ENCODE peak calls at places on chromosome 3, in five cellular contexts. One of them, this sample, is unnamed.

GRCh38 chr3:4849739-4850138 is 129.5 kb upstream of the BHLHE40 start:
- DNase-seq in GM23338: no peak
- DNase-seq in PC-3: no peak
- DNase-seq in Karpas-422: no peak
- DNase-seq in A549: no peak
- DNase-seq in this sample: no peak

GRCh38 chr3:133970916-133971315 is 58.8 kb downstream of the SLCO2A1 start:
- DNase-seq in GM23338: no peak
- DNase-seq in PC-3: no peak
- DNase-seq in Karpas-422: no peak
- DNase-seq in A549: no peak
- DNase-seq in this sample: no peak

GRCh38 chr3:66809579-66809958 is 188.5 kb upstream of the KBTBD8 start:
- DNase-seq in GM23338: peak; percentile 12
- DNase-seq in PC-3: no peak
- DNase-seq in Karpas-422: peak; percentile 66
- DNase-seq in A549: no peak
- DNase-seq in this sample: no peak

GRCh38 chr3:194434503-194434902 is 35.4 kb upstream of the GP5 start:
- DNase-seq in GM23338: no peak
- DNase-seq in PC-3: no peak
- DNase-seq in Karpas-422: no peak
- DNase-seq in A549: no peak
- DNase-seq in this sample: no peak

GRCh38 chr3:126033051-126033745 is 50.7 kb downstream of the SLC41A3 start:
- DNase-seq in GM23338: no peak
- DNase-seq in PC-3: no peak
- DNase-seq in Karpas-422: no peak
- DNase-seq in A549: no peak
- DNase-seq in this sample: no peak

GRCh38 chr3:16177962-16178627 is 3.6 kb downstream of the GALNT15 start:
- DNase-seq in GM23338: peak; percentile 90
- DNase-seq in PC-3: peak; percentile 84
- DNase-seq in Karpas-422: peak; percentile 88
- DNase-seq in A549: peak; percentile 83
- DNase-seq in this sample: peak; percentile 78

GRCh38 chr3:120420855-120421570 is 29.8 kb downstream of the FSTL1 start:
- DNase-seq in GM23338: no peak
- DNase-seq in PC-3: no peak
- DNase-seq in Karpas-422: no peak
- DNase-seq in A549: no peak
- DNase-seq in this sample: no peak

GRCh38 chr3:138509586-138509985 is 75.2 kb downstream of the ESYT3 start:
- DNase-seq in GM23338: no peak
- DNase-seq in PC-3: peak; percentile 10
- DNase-seq in Karpas-422: no peak
- DNase-seq in A549: no peak
- DNase-seq in this sample: no peak

GRCh38 chr3:112352720-112353119 is 19.8 kb downstream of the CD200 start:
- DNase-seq in GM23338: no peak
- DNase-seq in PC-3: no peak
- DNase-seq in Karpas-422: no peak
- DNase-seq in A549: no peak
- DNase-seq in this sample: no peak

GRCh38 chr3:159600291-159600690 is 388.3 kb upstream of the IL12A start:
- DNase-seq in GM23338: no peak
- DNase-seq in PC-3: no peak
- DNase-seq in Karpas-422: peak; percentile 56
- DNase-seq in A549: no peak
- DNase-seq in this sample: no peak

GRCh38 chr3:21942328-21942727 is 191.3 kb upstream of the ZNF385D start:
- DNase-seq in GM23338: no peak
- DNase-seq in PC-3: peak; percentile 96
- DNase-seq in Karpas-422: no peak
- DNase-seq in A549: no peak
- DNase-seq in this sample: no peak

GRCh38 chr3:58092516-58092915 is 84.3 kb downstream of the FLNB start:
- DNase-seq in GM23338: no peak
- DNase-seq in PC-3: no peak
- DNase-seq in Karpas-422: no peak
- DNase-seq in A549: no peak
- DNase-seq in this sample: no peak
- H3K27ac ChIP-seq in GM23338: no peak overlapping the region
- H3K27ac ChIP-seq in PC-3: no peak overlapping the region
- H3K27ac ChIP-seq in Karpas-422: no peak overlapping the region
- H3K27ac ChIP-seq in A549: no peak overlapping the region
- H3K27ac ChIP-seq in this sample: no peak overlapping the region

DNA sequence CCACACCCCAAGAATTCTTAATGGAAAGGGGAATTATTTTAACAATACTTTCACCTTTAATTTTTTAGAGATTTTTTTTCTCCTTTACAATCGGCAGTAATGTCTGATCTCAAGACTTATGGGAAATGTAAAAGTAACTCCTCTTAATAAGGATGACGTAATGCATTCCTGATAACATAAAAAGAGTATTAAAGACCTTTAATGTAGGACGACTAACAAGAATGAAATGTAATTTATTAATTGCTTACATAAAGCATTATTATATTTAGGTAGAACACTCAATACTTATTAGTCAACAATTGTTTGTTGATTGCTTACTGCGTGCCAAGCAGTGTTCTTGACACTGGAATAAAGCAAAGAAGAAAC is 416.8 kb upstream of the NAALADL2 start:
- DNase-seq in GM23338: no peak
- DNase-seq in PC-3: peak; percentile 12
- DNase-seq in Karpas-422: no peak
- DNase-seq in A549: no peak
- DNase-seq in this sample: no peak
- H3K4me3 ChIP-seq in GM23338: peak overlapping the region; percentile 73
- H3K4me3 ChIP-seq in PC-3: peak overlapping the region; percentile 77
- H3K4me3 ChIP-seq in Karpas-422: no peak overlapping the region
- H3K4me3 ChIP-seq in A549: no peak overlapping the region
- H3K4me3 ChIP-seq in this sample: peak overlapping the region; percentile 76

GRCh38 chr3:100411091-100411982 is 10.0 kb downstream of the LNP1 start:
- DNase-seq in GM23338: no peak
- DNase-seq in PC-3: no peak
- DNase-seq in Karpas-422: no peak
- DNase-seq in A549: no peak
- DNase-seq in this sample: no peak
- H3K27ac ChIP-seq in GM23338: no peak overlapping the region
- H3K27ac ChIP-seq in PC-3: no peak overlapping the region
- H3K27ac ChIP-seq in Karpas-422: no peak overlapping the region
- H3K27ac ChIP-seq in A549: no peak overlapping the region
- H3K27ac ChIP-seq in this sample: no peak overlapping the region

GRCh38 chr3:89787485-89787884 is 680.1 kb downstream of the EPHA3 start:
- DNase-seq in GM23338: no peak
- DNase-seq in PC-3: no peak
- DNase-seq in Karpas-422: no peak
- DNase-seq in A549: no peak
- DNase-seq in this sample: no peak

GRCh38 chr3:89787995-89788394 is 680.6 kb downstream of the EPHA3 start:
- DNase-seq in GM23338: no peak
- DNase-seq in PC-3: no peak
- DNase-seq in Karpas-422: no peak
- DNase-seq in A549: no peak
- DNase-seq in this sample: no peak
- H3K4me3 ChIP-seq in GM23338: no peak overlapping the region
- H3K4me3 ChIP-seq in PC-3: no peak overlapping the region
- H3K4me3 ChIP-seq in Karpas-422: no peak overlapping the region
- H3K4me3 ChIP-seq in A549: no peak overlapping the region
- H3K4me3 ChIP-seq in this sample: no peak overlapping the region